ENCODE peak calls at places on chromosomes 7 and 10, in seven cellular contexts. L is psoas muscle, D is mesothelial cell of epicardium, J is dorsolateral prefrontal cortex, I is OCI-LY7, Q is GM13977, T is stomach. B is an unnamed sample.

GRCh38 chr10:94038024-94038423 is 44.3 kb downstream of the PLCE1 start:
- DNase-seq in L (no peak), D (no peak), J (no peak), I (no peak), Q (no peak), T (no peak), B (no peak)

GRCh38 chr10:101038486-101038885 is 7.5 kb downstream of the SFXN3 start:
- DNase-seq in L (no peak), D (no peak), J (no peak), I (no peak), Q (no peak), T (no peak), B (no peak)

GRCh38 chr7:17301491-17302101 is 3.1 kb downstream of the AHR start:
- DNase-seq in L (no peak), D (no peak), J (no peak), I (peak), Q (no peak), T (peak), B (no peak)

GRCh38 chr7:132412435-132412834 is 163.8 kb downstream of the PLXNA4 start:
- DNase-seq in L (no peak), D (no peak), J (no peak), I (no peak), Q (no peak), T (no peak), B (no peak)

GRCh38 chr7:29989257-29989995 is at the start of gene SCRN1:
- DNase-seq in L (peak), D (peak), J (peak), I (peak), Q (peak), T (peak), B (peak)

GRCh38 chr7:150374472-150374871 is 4.7 kb upstream of the ZNF775 start:
- DNase-seq in L (no peak), D (no peak), J (peak), I (no peak), Q (no peak), T (no peak), B (no peak)

GRCh38 chr7:74203157-74203556 is 6.6 kb upstream of the LAT2 start:
- DNase-seq in L (no peak), D (no peak), J (no peak), I (no peak), Q (no peak), T (peak), B (no peak)

GRCh38 chr7:114405427-114405826 is 9.2 kb upstream of the FOXP2 start:
- DNase-seq in L (no peak), D (no peak), J (no peak), I (no peak), Q (no peak), T (no peak), B (no peak)

GRCh38 chr10:44966129-44966815 is 6.7 kb downstream of the RASSF4 start:
- DNase-seq in L (no peak), D (peak), J (no peak), I (no peak), Q (peak), T (no peak), B (peak)

GRCh38 chr10:37476285-37476684 is 350.9 kb downstream of the ANKRD30A start:
- DNase-seq in L (no peak), D (no peak), J (no peak), I (no peak), Q (no peak), T (no peak), B (no peak)

GRCh38 chr7:105840981-105841749 is 35.2 kb downstream of the ATXN7L1 start:
- DNase-seq in L (no peak), D (no peak), J (no peak), I (no peak), Q (no peak), T (no peak), B (no peak)

GRCh38 chr10:19713800-19714525 is 102.3 kb upstream of the PLXDC2 start:
- DNase-seq in L (peak), D (no peak), J (peak), I (no peak), Q (no peak), T (no peak), B (no peak)

GRCh38 chr10:2900530-2900929 is 166.8 kb upstream of the PFKP start:
- DNase-seq in L (no peak), D (no peak), J (no peak), I (no peak), Q (no peak), T (no peak), B (no peak)

GRCh38 chr7:139542308-139543151 is 19.0 kb downstream of the CLEC2L start:
- DNase-seq in L (no peak), D (no peak), J (no peak), I (no peak), Q (no peak), T (no peak), B (no peak)

GRCh38 chr10:79444243-79445119 is 943 bp downstream of the ZCCHC24 start:
- DNase-seq in L (peak), D (peak), J (no peak), I (peak), Q (peak), T (peak), B (no peak)

GRCh38 chr10:110544958-110545537 is 22.4 kb upstream of the SMC3 start:
- DNase-seq in L (no peak), D (no peak), J (no peak), I (no peak), Q (no peak), T (no peak), B (no peak)

GRCh38 chr10:55063817-55064216 is 262.8 kb upstream of the PCDH15 start:
- DNase-seq in L (no peak), D (no peak), J (no peak), I (no peak), Q (no peak), T (no peak), B (no peak)

GRCh38 chr7:110317699-110318265 is 773.1 kb upstream of the LRRN3 start:
- DNase-seq in L (no peak), D (no peak), J (no peak), I (no peak), Q (no peak), T (no peak), B (no peak)

GRCh38 chr7:50657341-50657873 is 92.2 kb upstream of the DDC start:
- DNase-seq in L (peak), D (no peak), J (no peak), I (no peak), Q (no peak), T (no peak), B (no peak)
- TF ChIP-seq CTCF in L (peak), D (no peak), J (peak), I (no peak), Q (no peak), T (no peak), B (no peak)

DNA sequence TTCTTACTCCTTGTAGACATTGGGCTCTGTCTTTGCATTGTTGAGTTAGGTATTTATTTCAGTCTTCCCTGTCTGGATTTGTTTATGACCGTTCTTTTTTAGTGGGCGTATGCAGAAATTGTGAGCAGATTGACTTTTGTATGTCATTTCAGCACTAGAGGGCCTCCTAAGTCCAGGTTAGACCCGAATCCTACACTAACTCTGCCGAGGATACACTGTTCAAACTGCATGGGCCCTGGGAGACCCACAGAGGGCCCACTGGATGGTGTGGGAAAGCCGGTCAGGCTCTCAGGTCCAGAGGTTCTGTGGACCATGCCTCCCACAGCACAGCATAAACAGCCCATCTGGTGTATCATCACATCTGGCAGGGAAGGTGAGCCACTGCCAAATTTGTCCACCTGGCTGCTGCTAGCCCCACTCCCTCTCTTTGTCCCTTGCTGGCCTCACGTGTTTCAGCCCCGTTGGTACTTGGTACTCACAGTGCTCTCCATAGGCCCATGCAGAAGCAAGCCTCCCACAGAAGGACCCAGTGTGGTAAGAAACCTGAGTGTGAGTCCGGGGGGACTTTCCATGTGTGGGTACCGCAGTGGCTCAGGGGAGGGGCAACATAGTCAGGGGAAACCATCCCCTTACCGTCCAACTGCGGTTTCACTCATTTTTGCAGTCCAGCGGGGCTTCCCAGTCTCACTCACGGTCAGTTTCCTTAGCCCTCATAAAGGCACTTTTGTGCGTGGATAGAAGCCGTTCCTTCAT is 112.8 kb downstream of the APBB1IP start:
- DNase-seq in L (no peak), D (no peak), J (no peak), I (no peak), Q (no peak), T (no peak), B (no peak)
- TF ChIP-seq CTCF in L (no peak), D (no peak), J (no peak), I (peak), Q (peak), T (no peak), B (no peak)

GRCh38 chr7:141251957-141252356 is 178.1 kb downstream of the TMEM178B start:
- DNase-seq in L (no peak), D (no peak), J (no peak), I (no peak), Q (no peak), T (no peak), B (no peak)
- TF ChIP-seq CTCF in L (no peak), D (no peak), J (no peak), I (no peak), Q (no peak), T (no peak), B (no peak)

GRCh38 chr7:41786943-41787342 is 84.1 kb upstream of the INHBA start:
- DNase-seq in L (no peak), D (no peak), J (no peak), I (no peak), Q (no peak), T (no peak), B (no peak)

GRCh38 chr7:41787951-41788350 is 85.1 kb upstream of the INHBA start:
- DNase-seq in L (no peak), D (no peak), J (no peak), I (no peak), Q (no peak), T (no peak), B (no peak)

GRCh38 chr7:41785265-41785664 is 82.4 kb upstream of the INHBA start:
- DNase-seq in L (no peak), D (no peak), J (no peak), I (no peak), Q (no peak), T (no peak), B (no peak)

GRCh38 chr7:41785840-41786239 is 83.0 kb upstream of the INHBA start:
- DNase-seq in L (no peak), D (no peak), J (no peak), I (no peak), Q (no peak), T (no peak), B (no peak)

DNA sequence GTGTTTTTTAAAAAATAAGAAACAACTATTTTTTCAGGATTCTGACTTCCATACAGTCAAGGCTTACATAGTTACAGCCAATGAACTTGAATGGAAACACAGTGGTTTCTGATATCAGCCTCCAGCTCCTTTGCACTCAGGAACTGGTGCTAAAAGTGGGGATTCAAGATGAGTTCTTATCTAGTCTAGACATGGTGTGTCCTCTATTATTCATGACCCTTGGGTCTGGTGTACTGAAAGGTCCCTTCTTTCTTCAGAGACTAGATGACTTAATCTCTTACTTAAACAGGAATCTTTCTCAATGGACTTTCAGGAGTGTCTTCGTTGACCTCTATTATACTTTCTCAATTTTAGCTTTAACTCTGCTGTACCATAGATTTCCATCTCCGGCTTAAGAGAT is 83.4 kb upstream of the INHBA start:
- DNase-seq in L (no peak), D (no peak), J (no peak), I (no peak), Q (no peak), T (no peak), B (no peak)
- TF ChIP-seq CTCF in L (no peak), D (no peak), J (no peak), I (no peak), Q (no peak), T (no peak), B (no peak)

DNA sequence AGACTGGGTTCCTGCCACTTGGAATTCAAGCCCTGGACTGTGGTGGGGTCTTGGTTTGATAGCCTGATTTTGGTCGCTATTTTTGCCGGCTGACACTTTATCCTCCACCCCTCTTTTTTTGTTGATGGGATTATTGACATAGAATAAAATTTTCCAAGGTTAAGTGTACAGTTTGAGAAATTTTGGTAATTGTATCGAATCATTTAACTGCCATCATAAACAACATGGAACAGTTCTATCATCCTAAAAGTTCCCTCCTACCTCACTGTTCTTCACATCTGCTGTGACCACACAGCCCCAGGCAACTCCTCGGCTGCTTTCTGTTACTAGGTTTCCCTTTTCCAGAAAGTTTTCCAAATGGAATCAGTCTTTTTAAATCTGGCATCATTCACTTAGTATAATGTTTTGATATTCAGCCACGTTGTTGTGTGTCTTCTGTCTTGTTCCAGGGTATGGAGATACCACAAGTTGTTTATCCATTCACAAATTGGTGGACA is 50.6 kb upstream of the STEAP1B start:
- DNase-seq in L (no peak), D (no peak), J (no peak), I (no peak), Q (no peak), T (no peak), B (no peak)
- TF ChIP-seq CTCF in L (no peak), D (no peak), J (no peak), I (peak), Q (no peak), T (no peak), B (no peak)

DNA sequence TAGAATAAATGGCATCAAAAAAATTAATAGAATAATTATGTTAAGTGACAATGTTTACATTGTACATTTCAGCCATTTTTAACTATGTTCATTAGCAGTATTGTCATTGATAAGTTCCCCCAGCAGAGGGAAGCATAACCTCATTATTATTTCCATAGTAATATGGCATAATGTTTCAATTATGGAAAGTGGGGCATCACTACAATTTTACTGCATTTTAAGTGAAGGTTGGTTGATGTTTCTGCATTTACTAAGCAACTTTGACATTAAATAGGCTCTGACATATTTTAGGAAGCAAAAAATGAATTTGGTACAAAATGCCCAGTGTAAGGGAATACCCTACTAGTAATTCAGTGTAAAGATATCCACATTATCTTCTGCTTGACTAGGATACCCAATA is 218.3 kb downstream of the SEMA3A start:
- DNase-seq in L (no peak), D (no peak), J (no peak), I (peak), Q (peak), T (no peak), B (no peak)
- TF ChIP-seq CTCF in L (peak), D (peak), J (peak), I (peak), Q (peak), T (no peak), B (peak)

GRCh38 chr10:114384601-114385000 is 19.7 kb downstream of the AFAP1L2 start:
- DNase-seq in L (no peak), D (no peak), J (no peak), I (no peak), Q (no peak), T (no peak), B (no peak)
- TF ChIP-seq CTCF in L (no peak), D (no peak), J (no peak), I (no peak), Q (no peak), T (no peak), B (no peak)

DNA sequence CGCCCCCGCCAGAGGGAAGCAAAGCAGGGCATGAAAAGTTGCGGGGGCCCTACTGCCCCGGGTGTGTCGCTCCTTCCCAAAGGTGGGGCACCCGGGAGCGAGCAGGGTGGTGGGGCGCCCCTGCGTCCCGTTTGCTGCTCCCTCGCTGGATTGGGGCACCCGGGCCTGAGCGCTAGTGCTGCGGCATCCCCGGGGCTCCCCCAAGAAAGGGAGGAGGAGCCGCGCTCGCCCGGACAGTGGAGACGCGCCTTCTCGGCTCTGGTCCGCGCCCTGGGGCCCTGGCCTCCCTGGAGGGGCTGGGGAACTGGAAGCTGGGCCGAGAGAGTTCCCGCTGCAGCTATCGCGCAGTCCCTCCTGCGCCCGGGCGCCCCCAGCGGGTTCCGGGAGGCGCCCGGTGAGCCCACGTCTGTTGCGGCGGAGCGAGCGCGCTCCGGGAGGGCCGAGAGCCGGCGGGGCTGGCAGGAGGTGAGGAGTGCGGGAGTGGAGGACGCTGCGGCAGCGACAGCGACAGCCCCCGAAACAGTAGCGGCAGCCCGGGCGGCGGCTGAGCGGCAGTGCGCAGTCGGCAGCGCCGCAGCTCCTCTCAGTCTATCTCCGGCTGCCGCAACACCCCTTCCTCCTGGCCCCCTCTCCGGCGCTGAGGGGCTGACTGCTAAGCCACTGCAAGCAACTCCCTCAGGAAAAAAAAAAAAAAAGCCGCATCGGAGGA is 505 bp upstream of the BMPER start:
- DNase-seq in L (peak), D (peak), J (peak), I (no peak), Q (peak), T (peak), B (peak)
- TF ChIP-seq CTCF in L (no peak), D (no peak), J (peak), I (no peak), Q (no peak), T (no peak), B (peak)

DNA sequence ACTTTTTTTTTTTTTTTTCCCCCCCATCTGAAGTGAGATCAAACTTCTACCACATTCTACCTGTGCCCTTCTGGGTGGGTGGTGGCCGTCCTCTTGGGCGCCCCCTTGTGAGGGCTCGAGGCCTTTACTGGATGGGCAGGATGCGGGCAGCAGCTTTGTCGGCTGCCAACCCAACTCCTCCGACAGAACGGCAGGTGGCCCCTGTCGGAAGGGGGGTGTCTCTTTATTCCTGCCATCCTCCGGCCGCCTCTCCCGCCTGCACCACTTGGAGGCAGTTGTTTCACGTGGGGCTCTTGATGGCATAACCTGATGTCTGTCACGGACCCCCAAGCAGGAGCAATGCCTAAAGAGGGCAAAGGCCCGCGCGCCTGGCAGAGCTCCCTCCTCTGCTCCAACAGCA is 31.0 kb downstream of the AMZ1 start:
- DNase-seq in L (no peak), D (no peak), J (peak), I (peak), Q (peak), T (no peak), B (no peak)
- TF ChIP-seq CTCF in L (peak), D (peak), J (peak), I (peak), Q (peak), T (no peak), B (peak)

DNA sequence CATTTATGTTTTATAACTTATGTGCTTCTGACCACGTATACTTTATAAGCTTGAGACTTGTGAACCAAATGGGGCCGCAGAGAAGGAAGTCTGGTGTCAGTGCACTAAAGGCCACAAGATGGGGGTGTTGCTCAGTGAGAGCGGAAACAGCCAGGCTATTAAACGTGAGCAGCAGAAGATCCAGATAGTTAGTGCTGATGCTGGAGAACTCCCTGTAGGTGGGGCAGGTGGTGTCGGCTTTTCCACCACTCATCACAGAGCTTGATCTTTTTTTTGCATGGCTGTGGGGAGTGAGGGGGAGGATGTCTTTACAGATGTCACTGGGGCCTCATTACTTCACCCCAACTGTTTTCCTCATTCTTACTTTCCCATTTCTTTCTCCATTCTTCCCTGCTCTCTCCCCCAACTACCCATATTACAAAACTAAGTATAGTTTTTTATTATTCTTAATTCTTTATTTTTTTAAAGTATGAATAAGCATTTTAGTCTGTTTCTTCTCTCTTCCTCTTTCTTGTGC is 34.7 kb downstream of the ACADSB start:
- DNase-seq in L (no peak), D (peak), J (peak), I (peak), Q (peak), T (peak), B (no peak)
- TF ChIP-seq CTCF in L (peak), D (peak), J (peak), I (peak), Q (peak), T (no peak), B (peak)